ENCODE peak calls at places on chromosome 17, in four cellular contexts. One of them, this sample, is unnamed.

GRCh38 chr17:76529224-76529642 is 8.3 kb downstream of the CYGB start:
- DNase-seq in GM12864: no peak
- DNase-seq in neural progenitor cell: no peak
- DNase-seq in glutamatergic neuron: no peak
- DNase-seq in this sample: no peak

GRCh38 chr17:82400830-82401229 is 17.3 kb upstream of the HEXD start:
- DNase-seq in GM12864: no peak
- DNase-seq in neural progenitor cell: no peak
- DNase-seq in glutamatergic neuron: no peak
- DNase-seq in this sample: no peak

GRCh38 chr17:20243524-20243923 is 223.8 kb downstream of the LGALS9B start:
- DNase-seq in GM12864: no peak
- DNase-seq in neural progenitor cell: no peak
- DNase-seq in glutamatergic neuron: no peak
- DNase-seq in this sample: no peak

GRCh38 chr17:39659286-39660010 is 5.7 kb upstream of the TCAP start:
- DNase-seq in GM12864: no peak
- DNase-seq in neural progenitor cell: no peak
- DNase-seq in glutamatergic neuron: no peak
- DNase-seq in this sample: no peak

GRCh38 chr17:64236827-64237403 is 26.1 kb downstream of the TEX2 start:
- DNase-seq in GM12864: no peak
- DNase-seq in neural progenitor cell: peak
- DNase-seq in glutamatergic neuron: no peak
- DNase-seq in this sample: no peak

GRCh38 chr17:63740464-63741181 is 976 bp downstream of the STRADA start:
- DNase-seq in GM12864: no peak
- DNase-seq in neural progenitor cell: no peak
- DNase-seq in glutamatergic neuron: no peak
- DNase-seq in this sample: no peak

GRCh38 chr17:40607641-40608040 is 40.0 kb downstream of the SMARCE1 start:
- DNase-seq in GM12864: no peak
- DNase-seq in neural progenitor cell: no peak
- DNase-seq in glutamatergic neuron: no peak
- DNase-seq in this sample: no peak

GRCh38 chr17:43614560-43614959 is 47.2 kb downstream of the MEOX1 start:
- DNase-seq in GM12864: no peak
- DNase-seq in neural progenitor cell: no peak
- DNase-seq in glutamatergic neuron: no peak
- DNase-seq in this sample: no peak

GRCh38 chr17:27993723-27994310 is 48.7 kb upstream of the NLK start:
- DNase-seq in GM12864: no peak
- DNase-seq in neural progenitor cell: no peak
- DNase-seq in glutamatergic neuron: no peak
- DNase-seq in this sample: no peak

GRCh38 chr17:45920083-45920482 is 25.7 kb downstream of the MAPT start:
- DNase-seq in GM12864: no peak
- DNase-seq in neural progenitor cell: no peak
- DNase-seq in glutamatergic neuron: no peak
- DNase-seq in this sample: no peak

GRCh38 chr17:67993998-67994361 is 2.3 kb downstream of the C17orf58 start:
- DNase-seq in GM12864: no peak
- DNase-seq in neural progenitor cell: no peak
- DNase-seq in glutamatergic neuron: no peak
- DNase-seq in this sample: no peak

GRCh38 chr17:41711669-41712400 is at the start of gene GAST:
- DNase-seq in GM12864: no peak
- DNase-seq in neural progenitor cell: no peak
- DNase-seq in glutamatergic neuron: no peak
- DNase-seq in this sample: no peak

GRCh38 chr17:63139356-63139755 is 173.3 kb downstream of the TANC2 start:
- DNase-seq in GM12864: no peak
- DNase-seq in neural progenitor cell: no peak
- DNase-seq in glutamatergic neuron: no peak
- DNase-seq in this sample: no peak

GRCh38 chr17:54982399-54982798 is 13.8 kb downstream of the STXBP4 start:
- DNase-seq in GM12864: no peak
- DNase-seq in neural progenitor cell: no peak
- DNase-seq in glutamatergic neuron: no peak
- DNase-seq in this sample: no peak

GRCh38 chr17:61968757-61969156 is 41.0 kb upstream of the INTS2 start:
- DNase-seq in GM12864: no peak
- DNase-seq in neural progenitor cell: no peak
- DNase-seq in glutamatergic neuron: no peak
- DNase-seq in this sample: no peak

GRCh38 chr17:16361874-16362273 is 8.6 kb upstream of the CENPV start:
- DNase-seq in GM12864: no peak
- DNase-seq in neural progenitor cell: no peak
- DNase-seq in glutamatergic neuron: no peak
- DNase-seq in this sample: no peak
- TF ChIP-seq CTCF in GM12864: no peak
- TF ChIP-seq CTCF in neural progenitor cell: no peak
- TF ChIP-seq CTCF in glutamatergic neuron: no peak
- TF ChIP-seq CTCF in this sample: no peak

GRCh38 chr17:31536451-31536850 is 145.0 kb downstream of the RAB11FIP4 start:
- DNase-seq in GM12864: no peak
- DNase-seq in neural progenitor cell: no peak
- DNase-seq in glutamatergic neuron: no peak
- DNase-seq in this sample: no peak

GRCh38 chr17:31540602-31541307 is 149.3 kb downstream of the RAB11FIP4 start:
- DNase-seq in GM12864: no peak
- DNase-seq in neural progenitor cell: no peak
- DNase-seq in glutamatergic neuron: no peak
- DNase-seq in this sample: no peak

GRCh38 chr17:31538080-31538762 is 146.7 kb downstream of the RAB11FIP4 start:
- DNase-seq in GM12864: peak
- DNase-seq in neural progenitor cell: no peak
- DNase-seq in glutamatergic neuron: no peak
- DNase-seq in this sample: no peak

GRCh38 chr17:31535581-31535981 is 144.1 kb downstream of the RAB11FIP4 start:
- DNase-seq in GM12864: peak
- DNase-seq in neural progenitor cell: no peak
- DNase-seq in glutamatergic neuron: no peak
- DNase-seq in this sample: no peak

DNA sequence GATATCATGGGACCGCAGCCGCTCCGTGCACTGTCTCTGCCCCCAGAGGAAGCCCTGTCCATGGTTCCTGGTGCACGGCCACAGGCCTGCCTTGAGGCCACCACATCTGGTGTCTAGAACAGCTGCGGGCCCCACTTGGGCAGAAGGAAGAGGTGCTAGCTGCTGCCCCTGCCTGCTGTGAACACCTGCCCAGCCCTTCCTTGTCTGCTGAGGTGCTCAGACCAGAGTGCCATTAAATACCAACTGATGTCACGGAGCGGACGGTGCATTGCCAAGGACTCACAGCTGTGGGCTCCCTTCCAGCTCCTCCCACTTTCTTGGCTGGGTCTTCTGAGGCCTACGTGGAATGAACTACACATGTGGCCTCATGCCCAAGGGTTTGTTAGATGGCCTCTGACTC is 146.1 kb downstream of the RAB11FIP4 start:
- DNase-seq in GM12864: no peak
- DNase-seq in neural progenitor cell: no peak
- DNase-seq in glutamatergic neuron: no peak
- DNase-seq in this sample: no peak
- TF ChIP-seq CTCF in GM12864: no peak
- TF ChIP-seq CTCF in neural progenitor cell: no peak
- TF ChIP-seq CTCF in glutamatergic neuron: no peak
- TF ChIP-seq CTCF in this sample: no peak

GRCh38 chr17:3910420-3911270 is 5.6 kb downstream of the P2RX1 start:
- DNase-seq in GM12864: no peak
- DNase-seq in neural progenitor cell: no peak
- DNase-seq in glutamatergic neuron: no peak
- DNase-seq in this sample: no peak

GRCh38 chr17:3905017-3905486 is 11.2 kb downstream of the P2RX1 start:
- DNase-seq in GM12864: no peak
- DNase-seq in neural progenitor cell: no peak
- DNase-seq in glutamatergic neuron: peak
- DNase-seq in this sample: no peak

GRCh38 chr17:3909257-3909656 is 7.0 kb downstream of the P2RX1 start:
- DNase-seq in GM12864: no peak
- DNase-seq in neural progenitor cell: no peak
- DNase-seq in glutamatergic neuron: no peak
- DNase-seq in this sample: no peak

GRCh38 chr17:3906881-3907280 is 9.4 kb downstream of the P2RX1 start:
- DNase-seq in GM12864: no peak
- DNase-seq in neural progenitor cell: no peak
- DNase-seq in glutamatergic neuron: no peak
- DNase-seq in this sample: no peak

GRCh38 chr17:3907483-3908216 is 8.6 kb downstream of the P2RX1 start:
- DNase-seq in GM12864: no peak
- DNase-seq in neural progenitor cell: peak
- DNase-seq in glutamatergic neuron: no peak
- DNase-seq in this sample: no peak
- TF ChIP-seq CTCF in GM12864: peak
- TF ChIP-seq CTCF in neural progenitor cell: peak
- TF ChIP-seq CTCF in glutamatergic neuron: no peak
- TF ChIP-seq CTCF in this sample: no peak

GRCh38 chr17:16106161-16106891 is 106.7 kb downstream of the TTC19 start:
- DNase-seq in GM12864: no peak
- DNase-seq in neural progenitor cell: no peak
- DNase-seq in glutamatergic neuron: no peak
- DNase-seq in this sample: no peak

GRCh38 chr17:16104189-16104588 is 104.6 kb downstream of the TTC19 start:
- DNase-seq in GM12864: no peak
- DNase-seq in neural progenitor cell: no peak
- DNase-seq in glutamatergic neuron: no peak
- DNase-seq in this sample: no peak

GRCh38 chr17:16101440-16101839 is 101.8 kb downstream of the TTC19 start:
- DNase-seq in GM12864: no peak
- DNase-seq in neural progenitor cell: no peak
- DNase-seq in glutamatergic neuron: no peak
- DNase-seq in this sample: no peak

DNA sequence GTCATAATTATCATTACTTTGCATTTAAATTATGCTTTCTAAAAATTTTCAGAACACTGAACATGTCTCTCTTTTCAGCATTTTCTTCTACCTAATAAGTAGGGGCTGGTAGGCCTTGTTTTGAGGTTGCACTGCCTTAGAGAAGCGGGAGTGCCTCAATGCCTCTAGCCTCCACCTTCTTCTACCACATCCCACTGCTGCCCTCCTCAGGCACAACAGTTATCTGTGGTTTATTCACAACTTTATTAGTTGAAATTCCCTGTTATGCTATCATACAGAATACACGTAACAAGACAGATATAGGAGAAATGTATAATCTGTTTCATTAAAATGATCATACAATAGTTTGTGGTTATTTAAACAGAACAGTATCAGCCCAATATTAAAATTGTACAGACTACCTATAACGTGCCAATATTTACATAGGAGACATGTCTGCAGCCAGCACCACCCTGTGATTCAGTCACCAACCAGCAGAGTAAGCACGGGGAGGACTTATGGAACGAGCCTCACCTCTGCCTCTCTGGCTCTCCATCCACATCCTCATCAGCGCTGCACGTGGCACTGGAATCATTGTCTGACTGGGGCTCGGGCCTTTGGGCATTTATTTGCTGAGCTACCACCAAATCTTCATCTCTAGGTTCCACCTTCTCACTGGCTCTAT is 101.2 kb downstream of the TTC19 start:
- DNase-seq in GM12864: no peak
- DNase-seq in neural progenitor cell: no peak
- DNase-seq in glutamatergic neuron: no peak
- DNase-seq in this sample: no peak
- TF ChIP-seq CTCF in GM12864: no peak
- TF ChIP-seq CTCF in neural progenitor cell: no peak
- TF ChIP-seq CTCF in glutamatergic neuron: no peak
- TF ChIP-seq CTCF in this sample: no peak

This sample was measured in omental fat pad.